ENCODE peak calls at places on chromosomes 12 and 14, in five cellular contexts. Q is islet precursor cell, Y is neural crest cell, V is T-cell, O is tibial artery. U is an unnamed sample.

GRCh38 chr14:89455412-89455811 is 38.4 kb upstream of the FOXN3 start:
- DNase-seq in Q (peak; percentile 88), Y (no peak), V (no peak), O (no peak), U (peak; percentile 66)

GRCh38 chr12:53221203-53222076 is 10.6 kb downstream of the RARG start:
- DNase-seq in Q (peak; percentile 91), Y (peak; percentile 53), V (peak; percentile 30), O (peak; percentile 89), U (no peak)

GRCh38 chr14:63508033-63508432 is 35.1 kb downstream of the PPP2R5E start:
- DNase-seq in Q (no peak), Y (no peak), V (peak; percentile 20), O (no peak), U (peak; percentile 14)

GRCh38 chr12:90076851-90077319 is 368.2 kb upstream of the ATP2B1 start:
- DNase-seq in Q (no peak), Y (no peak), V (no peak), O (no peak), U (no peak)

GRCh38 chr12:17296882-17297281 is 690.9 kb upstream of the LMO3 start:
- DNase-seq in Q (no peak), Y (no peak), V (no peak), O (no peak), U (no peak)

GRCh38 chr12:12992418-12993175 is 7.5 kb downstream of the HEBP1 start:
- DNase-seq in Q (no peak), Y (no peak), V (no peak), O (peak; percentile 74), U (no peak)

GRCh38 chr14:27528328-27528727 is 930.5 kb upstream of the NOVA1 start:
- DNase-seq in Q (no peak), Y (no peak), V (no peak), O (no peak), U (no peak)

GRCh38 chr14:64682173-64682710 is 22.0 kb upstream of the PLEKHG3 start:
- DNase-seq in Q (peak; percentile 75), Y (no peak), V (no peak), O (peak; percentile 96), U (peak; percentile 40)

GRCh38 chr12:109592195-109592904 is 18.8 kb downstream of the MVK start:
- DNase-seq in Q (no peak), Y (no peak), V (no peak), O (no peak), U (no peak)

GRCh38 chr12:25135531-25136154 is 59.3 kb downstream of the DNAI7 start:
- DNase-seq in Q (peak; percentile 81), Y (no peak), V (no peak), O (no peak), U (peak; percentile 95)

GRCh38 chr12:104694711-104695110 is 238.0 kb downstream of the CHST11 start:
- DNase-seq in Q (no peak), Y (no peak), V (no peak), O (peak; percentile 72), U (no peak)

GRCh38 chr14:52328286-52328685 is 14.2 kb downstream of the PTGER2 start:
- DNase-seq in Q (no peak), Y (no peak), V (no peak), O (no peak), U (no peak)

GRCh38 chr14:54098536-54098935 is 141.9 kb upstream of the BMP4 start:
- DNase-seq in Q (no peak), Y (no peak), V (no peak), O (no peak), U (no peak)

GRCh38 chr14:75842624-75843023 is 139.2 kb downstream of the TGFB3 start:
- DNase-seq in Q (no peak), Y (no peak), V (no peak), O (no peak), U (no peak)

GRCh38 chr12:83016226-83016835 is 329.6 kb downstream of the TMTC2 start:
- DNase-seq in Q (peak; percentile 68), Y (no peak), V (no peak), O (no peak), U (no peak)

GRCh38 chr12:62006076-62006732 is 254.0 kb upstream of the USP15 start:
- DNase-seq in Q (no peak), Y (peak; percentile 22), V (no peak), O (no peak), U (peak; percentile 35)

GRCh38 chr12:27578689-27579372 is 54.8 kb downstream of the PPFIBP1 start:
- DNase-seq in Q (no peak), Y (no peak), V (no peak), O (no peak), U (no peak)

GRCh38 chr12:65449400-65449799 is 170.9 kb downstream of the MSRB3 start:
- DNase-seq in Q (no peak), Y (no peak), V (no peak), O (no peak), U (no peak)

GRCh38 chr12:31238764-31239387 is 87.1 kb downstream of the SINHCAF start:
- DNase-seq in Q (peak; percentile 89), Y (peak; percentile 73), V (peak; percentile 44), O (no peak), U (peak; percentile 65)